ENCODE peak calls at places on chromosomes 3 and 15, in ten cellular contexts. P, U, K, A, R, F, C, J, H and X are unnamed samples.

GRCh38 chr3:115652738-115653137 is 29.4 kb downstream of the GAP43 start:
- DNase-seq in A (no peak), C (no peak), K (no peak), R (no peak), H (no peak), U (no peak), P (no peak), F (no peak), J (no peak), X (no peak)

GRCh38 chr3:187101184-187102072 is 37.9 kb downstream of the RPL39L start:
- DNase-seq in H (peak), U (peak), J (peak), P (peak), R (peak), F (peak), K (no peak), C (peak), A (peak), X (peak)

GRCh38 chr15:78384651-78385050 is 44.5 kb downstream of the CRABP1 start:
- DNase-seq in K (no peak), F (no peak), H (no peak), P (no peak), A (no peak), J (no peak), R (no peak), U (no peak), C (no peak), X (no peak)

GRCh38 chr3:55547086-55547666 is 60.1 kb upstream of the WNT5A start:
- DNase-seq in A (no peak), C (no peak), P (no peak), U (no peak), J (no peak), H (no peak), K (no peak), R (no peak), F (no peak), X (no peak)

GRCh38 chr3:32422943-32423342 is 31.3 kb downstream of the CMTM7 start:
- DNase-seq in U (no peak), F (no peak), K (no peak), P (no peak), A (no peak), C (no peak), R (no peak), H (no peak), J (no peak), X (no peak)

GRCh38 chr3:149085828-149086231 is 503 bp downstream of the HLTF start:
- DNase-seq in A (no peak), K (no peak), J (peak), F (peak), H (no peak), P (no peak), C (no peak), R (peak), U (no peak), X (no peak)

GRCh38 chr3:195574497-195575304 is 9.0 kb downstream of the APOD start:
- DNase-seq in J (no peak), A (no peak), H (no peak), K (no peak), R (no peak), C (no peak), F (no peak), P (no peak), U (no peak), X (no peak)

GRCh38 chr3:141653872-141654271 is 84.2 kb upstream of the RNF7 start:
- DNase-seq in J (no peak), K (no peak), H (no peak), R (no peak), A (no peak), U (no peak), F (no peak), C (no peak), P (no peak), X (no peak)

GRCh38 chr3:39724233-39724846 is 85.1 kb upstream of the MYRIP start:
- DNase-seq in F (no peak), K (no peak), J (no peak), H (no peak), R (no peak), U (no peak), C (no peak), P (no peak), A (no peak), X (no peak)

GRCh38 chr15:68783226-68784054 is 37.3 kb downstream of the ANP32A start:
- DNase-seq in P (peak), R (no peak), J (peak), A (peak), K (no peak), H (no peak), U (peak), C (peak), F (peak), X (peak)

GRCh38 chr3:55244247-55244646 is 242.9 kb downstream of the WNT5A start:
- DNase-seq in C (no peak), H (no peak), U (no peak), R (no peak), F (peak), P (no peak), J (no peak), A (no peak), K (no peak), X (no peak)

GRCh38 chr15:97745481-97746071 is 214.9 kb upstream of the ARRDC4 start:
- DNase-seq in J (peak), K (no peak), F (no peak), C (no peak), U (no peak), P (no peak), H (peak), A (no peak), R (no peak), X (no peak)

GRCh38 chr3:82130056-82130455 is 368.6 kb upstream of the GBE1 start:
- DNase-seq in U (no peak), H (no peak), K (no peak), A (no peak), P (no peak), F (no peak), J (no peak), C (no peak), R (no peak), X (no peak)

GRCh38 chr3:129486057-129487035 is 42.1 kb upstream of the RHO start:
- DNase-seq in H (no peak), K (no peak), C (no peak), R (peak), J (no peak), P (no peak), F (no peak), A (no peak), U (no peak), X (no peak)

GRCh38 chr3:148943531-148944200 is 47.7 kb upstream of the GYG1 start:
- DNase-seq in C (no peak), U (no peak), F (peak), H (no peak), P (no peak), A (no peak), R (peak), K (peak), J (peak), X (no peak)

GRCh38 chr3:181534881-181535280 is 176.8 kb upstream of the SOX2 start:
- DNase-seq in P (no peak), C (no peak), K (no peak), J (no peak), U (no peak), A (no peak), R (no peak), H (no peak), F (no peak), X (no peak)

GRCh38 chr3:122745365-122746021 is 48.1 kb downstream of the HSPBAP1 start:
- DNase-seq in F (no peak), J (no peak), C (no peak), H (no peak), R (peak), P (no peak), U (no peak), K (no peak), A (no peak), X (no peak)

GRCh38 chr3:145145461-145145860 is 1015.5 kb downstream of the PLOD2 start:
- DNase-seq in R (no peak), J (no peak), F (peak), P (no peak), C (no peak), A (no peak), U (no peak), H (no peak), K (no peak), X (no peak)

GRCh38 chr3:129439381-129439816 is 349 bp downstream of the MBD4 start:
- DNase-seq in R (no peak), K (no peak), P (no peak), U (peak), J (no peak), H (peak), A (peak), C (peak), F (no peak), X (peak)

GRCh38 chr15:98949624-98950023 is 58.0 kb downstream of the PGPEP1L start:
- DNase-seq in H (no peak), P (no peak), A (no peak), K (no peak), F (no peak), J (no peak), U (no peak), C (no peak), R (no peak), X (no peak)